ENCODE peak calls at places on chromosome 21, in ten cellular contexts. J is cardiac muscle cell, Y is upper lobe of left lung, H is hepatocyte, P is endothelial cell of umbilical vein, L is ovary, E is neural progenitor cell, I is lower lobe of right lung, M is heart left ventricle, A is heart right ventricle. Q is an unnamed sample.
A peak's percentile ranks its signal among the peaks of the same experiment; 100 is the strongest.

GRCh38 chr21:15437873-15438272 is 291.9 kb upstream of the USP25 start:
- DNase-seq in J (peak; percentile 39), M (no peak), P (peak; percentile 14), L (no peak), E (no peak), I (no peak), A (no peak), H (no peak), Y (no peak), Q (no peak)

GRCh38 chr21:43718872-43719747 is at the start of gene PDXK:
- DNase-seq in J (peak; percentile 87), E (peak; percentile 94), I (peak; percentile 91), M (peak; percentile 95), Y (peak; percentile 93), L (peak; percentile 90), A (peak; percentile 84), H (peak; percentile 97), P (peak; percentile 72), Q (no peak)

GRCh38 chr21:30446969-30447368 is 6.9 kb downstream of the KRTAP15-1 start:
- DNase-seq in E (no peak), I (no peak), H (no peak), J (no peak), L (no peak), P (no peak), M (no peak), Y (no peak), A (no peak), Q (no peak)

GRCh38 chr21:17527240-17527639 is 14.4 kb downstream of the CXADR start:
- DNase-seq in L (no peak), H (peak; percentile 43), E (no peak), J (peak; percentile 65), P (peak; percentile 86), M (no peak), I (no peak), Y (no peak), A (no peak), Q (no peak)

GRCh38 chr21:43911015-43911934 is 46.3 kb downstream of the AGPAT3 start:
- DNase-seq in H (peak; percentile 76), A (no peak), J (peak; percentile 14), Y (peak; percentile 89), M (peak; percentile 67), P (no peak), I (peak; percentile 84), L (no peak), E (no peak), Q (no peak)

GRCh38 chr21:18443085-18443484 is 39.5 kb upstream of the TMPRSS15 start:
- DNase-seq in E (peak; percentile 14), A (no peak), M (no peak), P (no peak), Y (no peak), L (no peak), J (no peak), I (no peak), H (no peak), Q (no peak)

GRCh38 chr21:26849428-26850115 is 4.4 kb upstream of the ADAMTS1 start:
- DNase-seq in L (no peak), J (peak; percentile 82), Y (no peak), A (peak; percentile 53), H (peak; percentile 74), I (no peak), P (peak; percentile 55), M (no peak), E (peak; percentile 74), Q (no peak)

GRCh38 chr21:30943920-30944319 is 62.5 kb upstream of the KRTAP11-1 start:
- DNase-seq in A (no peak), M (no peak), I (no peak), Y (no peak), L (no peak), J (no peak), P (no peak), H (no peak), E (no peak), Q (no peak)

GRCh38 chr21:16113052-16113715 is 383.4 kb downstream of the USP25 start:
- DNase-seq in M (no peak), E (no peak), P (no peak), A (no peak), Y (no peak), I (no peak), L (no peak), J (no peak), H (no peak), Q (no peak)

GRCh38 chr21:41662161-41662560 is 104.7 kb downstream of the RIPK4 start:
- DNase-seq in I (no peak), A (no peak), E (no peak), Y (no peak), M (no peak), P (no peak), J (no peak), H (no peak), L (no peak), Q (no peak)

GRCh38 chr21:17128132-17128531 is 384.7 kb upstream of the CXADR start:
- DNase-seq in I (no peak), Y (no peak), E (no peak), H (no peak), J (no peak), M (no peak), A (no peak), P (peak; percentile 8), L (peak; percentile 57), Q (no peak)

GRCh38 chr21:26965567-26966359 is 1.1 kb downstream of the ADAMTS5 start:
- DNase-seq in P (no peak), E (peak; percentile 87), Y (no peak), J (peak; percentile 41), A (peak; percentile 39), I (peak; percentile 47), L (peak; percentile 80), M (peak; percentile 77), H (peak; percentile 51), Q (no peak)

GRCh38 chr21:39854572-39854971 is 12.7 kb upstream of the PCP4 start:
- DNase-seq in Y (no peak), P (no peak), L (no peak), M (no peak), J (no peak), E (no peak), I (no peak), H (no peak), A (no peak), Q (no peak)
- TF ChIP-seq CTCF in Y (no peak), P (no peak), L (no peak), M (no peak), J (no peak), E (peak; percentile 20), I (no peak), H (no peak), A (no peak), Q (no peak)

DNA sequence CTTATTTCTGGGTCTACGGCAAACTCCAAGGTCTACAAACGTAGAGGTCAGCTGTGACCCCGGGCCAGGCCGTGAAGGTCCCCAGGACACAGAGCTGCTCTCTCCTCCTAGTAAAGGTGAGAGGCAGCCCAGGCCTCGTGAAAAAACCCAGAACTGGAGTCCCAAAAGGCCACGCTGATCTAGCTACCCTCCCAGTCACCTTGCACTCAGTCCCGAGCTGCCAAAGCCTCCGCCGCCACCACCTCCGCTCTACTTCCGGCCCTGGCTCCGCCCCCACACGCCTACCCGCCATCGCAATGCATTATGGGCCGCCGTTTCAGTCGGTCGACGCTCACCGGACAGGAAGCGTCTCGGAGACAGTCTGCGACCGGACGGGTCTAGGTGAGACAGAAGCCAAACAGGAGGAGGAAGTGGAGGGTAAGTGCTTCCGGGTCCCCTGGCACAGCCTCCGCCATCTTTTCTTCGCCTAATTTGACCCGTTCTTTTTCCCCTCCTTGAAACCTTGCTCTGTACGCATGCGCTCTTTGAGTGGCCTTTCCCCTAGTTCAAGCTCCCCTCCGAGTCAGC is at the start of the genes ATP5PF and GABPA:
- DNase-seq in M (peak; percentile 98), Y (peak; percentile 97), J (peak; percentile 99), A (peak; percentile 97), P (peak; percentile 98), L (peak; percentile 96), E (peak; percentile 98), H (peak; percentile 99), I (peak; percentile 98), Q (peak; percentile 97)
- H3K27me3 ChIP-seq in M (no peaks in the 10 kb centered on the region), Y (no peaks in the 10 kb centered on the region), J (no peaks in the 10 kb centered on the region), A (no peaks in the 10 kb centered on the region), P (no peaks in the 10 kb centered on the region), L (no peaks in the 10 kb centered on the region), E (no peaks in the 10 kb centered on the region), H (no peaks in the 10 kb centered on the region), I (no peaks in the 10 kb centered on the region), Q (no peaks in the 10 kb centered on the region)

GRCh38 chr21:28627261-28627660 is 365.4 kb downstream of the LTN1 start:
- DNase-seq in L (no peak), A (no peak), P (no peak), M (no peak), E (no peak), Y (no peak), J (no peak), H (no peak), I (no peak), Q (no peak)

GRCh38 chr21:28632718-28633408 is 359.8 kb downstream of the LTN1 start:
- DNase-seq in E (peak; percentile 50), A (no peak), H (no peak), M (no peak), J (peak; percentile 68), L (no peak), P (peak; percentile 58), I (no peak), Y (no peak), Q (no peak)

GRCh38 chr21:28624626-28625025 is 368.1 kb downstream of the LTN1 start:
- DNase-seq in J (no peak), P (no peak), L (no peak), I (no peak), A (no peak), M (no peak), H (no peak), E (no peak), Y (no peak), Q (no peak)

GRCh38 chr21:28627691-28628090 is 365.0 kb downstream of the LTN1 start:
- DNase-seq in H (no peak), J (no peak), P (no peak), A (no peak), M (no peak), L (no peak), E (no peak), Y (no peak), I (no peak), Q (no peak)
- TF ChIP-seq CTCF in H (no peak), J (no peak), P (no peak), A (no peak), M (no peak), L (no peak), E (no peak), Y (no peak), I (no peak), Q (no peak)

GRCh38 chr21:45596704-45597318 is 46.7 kb upstream of the PCBP3 start:
- DNase-seq in J (peak; percentile 49), P (peak; percentile 60), M (peak; percentile 86), A (peak; percentile 64), H (peak; percentile 83), Y (peak; percentile 83), L (peak; percentile 73), E (peak; percentile 83), I (peak; percentile 87), Q (no peak)

GRCh38 chr21:45599146-45599581 is 44.4 kb upstream of the PCBP3 start:
- DNase-seq in Y (no peak), M (no peak), J (no peak), P (no peak), A (no peak), E (no peak), H (no peak), L (no peak), I (no peak), Q (no peak)

GRCh38 chr21:45598666-45599065 is 44.9 kb upstream of the PCBP3 start:
- DNase-seq in I (no peak), Y (no peak), E (no peak), M (no peak), A (no peak), J (no peak), L (no peak), P (no peak), H (no peak), Q (no peak)

GRCh38 chr21:45600248-45600647 is 43.3 kb upstream of the PCBP3 start:
- DNase-seq in J (no peak), H (no peak), I (no peak), L (no peak), Y (no peak), M (no peak), A (no peak), E (no peak), P (no peak), Q (no peak)

GRCh38 chr21:45598109-45598508 is 45.4 kb upstream of the PCBP3 start:
- DNase-seq in M (no peak), L (no peak), E (no peak), J (no peak), P (no peak), H (no peak), A (no peak), I (no peak), Y (no peak), Q (no peak)
- H3K27me3 ChIP-seq in M (peaks cover 11% of the 10 kb centered on the region), L (no peaks in the 10 kb centered on the region), E (no peaks in the 10 kb centered on the region), J (no peaks in the 10 kb centered on the region), P (no peaks in the 10 kb centered on the region), H (no peaks in the 10 kb centered on the region), A (peaks cover 8% of the 10 kb centered on the region), I (no peaks in the 10 kb centered on the region), Y (no peaks in the 10 kb centered on the region), Q (peaks cover 20% of the 10 kb centered on the region)